ENCODE peak calls at places on chromosomes 5 and 9, in seven cellular contexts. Q, F, I, J, Z, G and E are unnamed samples. For H4K20me1, the result is how much of the 10 kb centered on the place peaks cover.

GRCh38 chr5:120062515-120062917 is 401.6 kb upstream of the PRR16 start:
- DNase-seq in Q (peak), Z (peak), F (no peak), I (no peak), J (no peak), G (no peak), E (no peak)

GRCh38 chr5:124088289-124089064 is 576.5 kb downstream of the CSNK1G3 start:
- DNase-seq in J (no peak), F (peak), Q (no peak), G (no peak), Z (no peak), I (no peak), E (no peak)

GRCh38 chr5:57302164-57302563 is 128.3 kb downstream of the GPBP1 start:
- DNase-seq in I (no peak), F (peak), G (peak), Q (peak), Z (peak), J (peak), E (no peak)

GRCh38 chr9:2157277-2158105 is 142.3 kb downstream of the SMARCA2 start:
- DNase-seq in Q (peak), F (no peak), G (no peak), I (no peak), J (no peak), Z (peak), E (peak)

GRCh38 chr5:125134216-125135081 is 388.0 kb upstream of the ZNF608 start:
- DNase-seq in G (peak), F (peak), I (no peak), J (no peak), Z (peak), Q (no peak), E (peak)

GRCh38 chr5:64074533-64074932 is 91.1 kb upstream of the RNF180 start:
- DNase-seq in J (peak), G (no peak), F (peak), Q (peak), I (no peak), Z (peak), E (no peak)

GRCh38 chr5:142906863-142907671 is 136.9 kb downstream of the ARHGAP26 start:
- DNase-seq in J (no peak), Q (no peak), F (no peak), G (no peak), Z (peak), I (no peak), E (no peak)

GRCh38 chr5:55308254-55308836 is 556 bp downstream of the MTREX start:
- DNase-seq in J (peak), Z (peak), I (no peak), G (no peak), F (peak), Q (no peak), E (peak)

GRCh38 chr5:105872569-105873270 is 1798.0 kb downstream of the EFNA5 start:
- DNase-seq in G (no peak), Q (no peak), Z (no peak), J (no peak), F (no peak), I (no peak), E (no peak)

GRCh38 chr9:78958887-78959286 is 612.9 kb upstream of the TLE4 start:
- DNase-seq in G (peak), F (no peak), I (no peak), Q (no peak), J (no peak), Z (no peak), E (no peak)

GRCh38 chr5:25568989-25569625 is 924.3 kb upstream of the CDH10 start:
- DNase-seq in I (no peak), J (no peak), G (no peak), F (no peak), Z (no peak), Q (no peak), E (no peak)

GRCh38 chr5:2587189-2588031 is 164.1 kb downstream of the IRX2 start:
- DNase-seq in Z (no peak), J (no peak), G (no peak), I (no peak), F (no peak), Q (no peak), E (no peak)

GRCh38 chr9:126614455-126615248 is 924 bp downstream of the LMX1B start:
- DNase-seq in I (no peak), Q (no peak), G (no peak), F (no peak), Z (no peak), J (no peak), E (peak)

GRCh38 chr5:83097582-83098265 is 20.4 kb downstream of the XRCC4 start:
- DNase-seq in J (no peak), G (no peak), F (peak), I (no peak), Q (no peak), Z (peak), E (no peak)

GRCh38 chr5:180670586-180671359 is 21.4 kb upstream of the FLT4 start:
- DNase-seq in G (peak), I (no peak), Q (peak), F (peak), J (peak), Z (peak), E (peak)

GRCh38 chr5:174751154-174751990 is 27.0 kb downstream of the MSX2 start:
- DNase-seq in F (no peak), J (no peak), I (no peak), G (no peak), Q (no peak), Z (peak), E (no peak)

GRCh38 chr9:134219721-134220060 is 55.3 kb upstream of the RNU6ATAC start:
- DNase-seq in Z (no peak), F (no peak), J (no peak), I (no peak), Q (no peak), G (no peak), E (peak)

GRCh38 chr5:95723632-95724369 is 7.3 kb upstream of the RHOBTB3 start:
- DNase-seq in G (no peak), F (peak), Q (no peak), I (no peak), Z (peak), J (no peak), E (no peak)

GRCh38 chr5:73370620-73371583 is 77.7 kb downstream of the FOXD1 start:
- DNase-seq in Q (peak), J (no peak), F (peak), G (peak), Z (peak), I (no peak), E (peak)

GRCh38 chr9:138074516-138074915 is 196.9 kb downstream of the CACNA1B start:
- DNase-seq in J (no peak), Q (no peak), G (no peak), F (no peak), I (no peak), Z (no peak), E (no peak)

GRCh38 chr5:140555747-140556312 is 1.4 kb downstream of the SRA1 start:
- DNase-seq in G (no peak), Q (no peak), I (no peak), F (no peak), J (no peak), Z (peak), E (peak)

GRCh38 chr9:112299514-112299913 is 33.9 kb downstream of the PTBP3 start:
- DNase-seq in J (peak), I (no peak), F (peak), Z (peak), G (no peak), Q (no peak), E (peak)

GRCh38 chr9:86546712-86547111 is 192.5 kb upstream of the TUT7 start:
- DNase-seq in Q (no peak), G (no peak), F (no peak), J (no peak), I (no peak), Z (no peak), E (no peak)

GRCh38 chr5:142976861-142977260 is 206.7 kb downstream of the ARHGAP26 start:
- DNase-seq in Q (no peak), F (no peak), G (no peak), J (no peak), Z (peak), I (no peak), E (peak)

GRCh38 chr5:172902497-172903472 is 56.4 kb upstream of the RPL26L1 start:
- DNase-seq in F (peak), Q (peak), J (peak), G (peak), I (no peak), Z (peak), E (peak)

GRCh38 chr9:130041648-130042405 is 1.2 kb downstream of the FNBP1 start:
- DNase-seq in F (peak), J (no peak), I (no peak), G (no peak), Z (peak), Q (peak), E (peak)

GRCh38 chr5:30209752-30210151 is 983.7 kb upstream of the CDH6 start:
- DNase-seq in G (no peak), Q (no peak), Z (no peak), F (no peak), J (no peak), I (no peak), E (no peak)

GRCh38 chr5:87499478-87500410 is 87.0 kb upstream of the CCNH start:
- DNase-seq in Q (peak), F (no peak), J (no peak), G (no peak), Z (peak), I (no peak), E (no peak)

GRCh38 chr9:87370003-87370685 is 127.5 kb upstream of the DAPK1 start:
- DNase-seq in F (no peak), Q (no peak), J (no peak), Z (no peak), G (no peak), I (no peak), E (no peak)

GRCh38 chr9:133188006-133188842 is 20.8 kb downstream of the OBP2B start:
- DNase-seq in Q (peak), G (peak), F (no peak), J (peak), Z (no peak), I (no peak), E (peak)

GRCh38 chr9:38311382-38312270 is 80.9 kb upstream of the ALDH1B1 start:
- DNase-seq in I (no peak), G (no peak), F (no peak), Z (no peak), J (peak), Q (no peak), E (no peak)

GRCh38 chr5:32304622-32305021 is 8.1 kb downstream of the MTMR12 start:
- DNase-seq in F (no peak), I (no peak), Z (no peak), Q (no peak), J (no peak), G (no peak), E (peak)

GRCh38 chr9:125755340-125755739 is 8.2 kb downstream of the PBX3 start:
- DNase-seq in F (no peak), J (no peak), Z (no peak), G (no peak), Q (no peak), I (no peak), E (no peak)

GRCh38 chr9:7811679-7812078 is 12.1 kb upstream of the DMAC1 start:
- DNase-seq in F (no peak), J (no peak), I (no peak), Z (no peak), Q (no peak), G (no peak), E (no peak)

GRCh38 chr5:16540421-16540820 is 74.8 kb upstream of the ZNF622 start:
- DNase-seq in I (no peak), Q (no peak), G (no peak), Z (peak), J (no peak), F (no peak), E (peak)

GRCh38 chr9:89482056-89482784 is 15.7 kb downstream of the SEMA4D start:
- DNase-seq in G (no peak), Z (no peak), I (no peak), J (no peak), F (no peak), Q (no peak), E (no peak)

GRCh38 chr5:50564079-50564478 is 102.4 kb upstream of the PARP8 start:
- DNase-seq in Q (no peak), F (no peak), I (no peak), G (no peak), Z (no peak), J (no peak), E (no peak)

DNA sequence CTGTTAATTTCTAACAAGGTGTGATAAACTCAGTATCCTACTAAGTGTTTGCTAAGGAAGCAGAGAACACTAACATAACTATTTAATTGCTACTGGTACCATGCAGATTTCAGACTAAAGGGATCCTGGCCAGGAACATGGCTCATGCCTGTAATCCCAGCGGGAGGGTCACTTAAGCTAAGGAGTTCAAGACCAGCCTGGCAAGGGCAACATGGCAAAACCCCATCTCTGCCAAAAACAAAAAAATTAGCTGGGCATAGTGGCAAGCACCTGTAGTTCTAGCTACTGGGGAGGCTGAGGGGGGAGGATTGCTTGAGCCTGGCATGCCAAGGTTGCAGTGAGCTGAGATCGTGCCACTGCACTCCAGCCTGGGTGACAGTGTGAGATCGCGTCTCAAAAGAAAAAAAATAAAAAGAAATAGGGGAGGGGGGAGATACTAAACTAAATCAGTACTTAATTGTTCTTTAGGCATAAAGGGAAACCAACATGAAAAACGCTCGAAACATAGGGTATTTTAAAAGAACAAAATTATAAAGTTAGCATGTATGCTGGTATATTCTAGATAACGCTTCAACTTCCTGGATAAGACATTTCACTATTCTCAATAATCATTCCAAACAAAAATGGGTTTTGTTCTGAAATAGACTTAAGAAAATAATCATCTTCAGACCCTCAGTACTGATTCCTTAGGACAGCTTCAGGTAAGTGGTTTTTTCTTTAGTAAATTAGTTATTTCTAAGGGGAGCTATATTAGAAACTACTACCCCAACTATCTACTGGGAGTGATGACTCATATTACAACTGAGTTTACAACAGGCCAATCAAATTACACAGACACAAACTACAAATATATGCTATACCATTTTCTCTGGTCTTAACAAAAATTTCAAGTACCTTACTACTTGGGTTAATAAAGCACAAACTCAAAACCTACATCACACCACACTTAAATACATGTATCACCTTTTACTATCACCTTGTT is 3.5 kb downstream of the PANK3 start:
- DNase-seq in Z (peak), F (no peak), I (no peak), Q (no peak), G (no peak), J (no peak), E (no peak)
- H4K20me1 ChIP-seq in Z (under half), F (under half), I (under half), Q (half or more), G (under half), J (half or more), E (under half)

GRCh38 chr5:149581931-149582768 is 852 bp downstream of the ARHGEF37 start:
- DNase-seq in I (no peak), Q (no peak), F (peak), J (no peak), Z (peak), G (no peak), E (no peak)
- H3K4me3 ChIP-seq in I (peak), Q (peak), F (peak), J (peak), Z (peak), G (peak), E (peak)

GRCh38 chr9:113928269-113928668 is 52.2 kb downstream of the ZNF618 start:
- DNase-seq in Q (no peak), Z (no peak), I (no peak), G (no peak), F (peak), J (no peak), E (no peak)
- H4K20me1 ChIP-seq in Q (under half), Z (under half), I (under half), G (under half), F (under half), J (under half), E (under half)

DNA sequence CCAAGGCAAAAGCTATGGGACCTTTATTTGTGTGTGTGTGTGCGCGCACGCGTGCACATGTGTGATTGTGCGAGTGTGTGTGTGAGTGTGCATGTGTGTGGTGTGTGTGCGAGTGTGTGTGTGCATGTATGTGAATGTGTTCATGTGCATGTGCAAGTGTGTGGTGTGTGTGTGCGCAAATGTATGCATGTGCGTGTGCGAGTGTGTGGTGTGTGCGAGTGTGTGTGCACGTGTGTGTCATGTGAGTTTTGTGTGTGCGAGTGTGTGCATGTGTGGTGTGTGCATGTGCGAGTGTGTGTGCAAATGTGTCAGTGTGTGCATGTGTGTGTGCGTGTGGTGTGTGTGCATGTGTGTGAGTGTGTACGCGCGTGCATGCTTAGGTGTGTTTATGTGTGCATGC is 11.1 kb upstream of the GLT6D1 start:
- DNase-seq in G (no peak), Q (no peak), I (no peak), Z (no peak), J (no peak), F (no peak), E (no peak)
- H3K4me3 ChIP-seq in G (no peak), Q (no peak), I (peak), Z (no peak), J (no peak), F (no peak), E (no peak)

GRCh38 chr9:34428325-34428958 is 29.9 kb downstream of the FAM219A start:
- DNase-seq in G (no peak), J (peak), Q (no peak), F (peak), Z (no peak), I (no peak), E (no peak)

GRCh38 chr9:34430843-34431437 is 27.4 kb downstream of the FAM219A start:
- DNase-seq in Q (peak), J (peak), Z (peak), G (peak), I (peak), F (peak), E (peak)

GRCh38 chr9:34431661-34432060 is 26.7 kb downstream of the FAM219A start:
- DNase-seq in J (no peak), Z (no peak), I (no peak), Q (no peak), F (no peak), G (no peak), E (no peak)

DNA sequence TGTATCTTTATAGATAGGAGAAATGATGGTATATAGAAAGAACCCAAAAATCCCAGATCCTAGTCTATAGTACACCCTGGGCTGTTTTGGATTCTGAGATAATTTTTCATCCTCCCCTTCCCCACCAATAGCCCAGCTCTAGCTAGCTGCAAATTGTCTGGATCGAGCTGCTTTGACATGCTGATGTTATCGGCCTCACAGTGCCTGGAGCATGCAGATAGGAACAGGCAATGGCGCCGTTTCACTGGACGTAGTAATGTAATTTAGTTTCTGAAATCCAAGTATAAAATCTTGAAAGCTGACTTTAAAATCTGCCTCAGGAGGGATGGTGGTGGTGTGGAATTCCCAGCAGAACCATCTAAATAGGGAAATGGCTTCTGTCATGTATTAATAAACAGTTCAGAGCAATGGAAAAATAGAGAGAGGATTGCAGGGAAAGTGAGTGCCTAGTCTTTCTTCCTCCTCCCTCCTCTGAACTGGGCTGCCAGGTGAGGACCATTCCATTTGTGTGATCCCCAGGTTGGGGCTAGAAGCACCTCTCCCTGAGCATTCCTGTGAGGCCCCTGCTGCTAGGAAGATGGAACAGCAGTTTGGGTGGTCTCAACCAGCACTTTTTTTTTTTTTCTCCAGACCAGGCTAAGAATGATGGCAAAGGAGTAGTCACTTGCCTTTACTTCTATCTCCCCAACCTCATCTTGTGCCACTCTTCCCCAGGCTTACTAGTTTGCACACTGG is 31.9 kb downstream of the FAM219A start:
- DNase-seq in Z (no peak), Q (no peak), F (no peak), I (no peak), J (no peak), G (no peak), E (no peak)
- H4K20me1 ChIP-seq in Z (under half), Q (under half), F (under half), I (under half), J (under half), G (under half), E (half or more)

DNA sequence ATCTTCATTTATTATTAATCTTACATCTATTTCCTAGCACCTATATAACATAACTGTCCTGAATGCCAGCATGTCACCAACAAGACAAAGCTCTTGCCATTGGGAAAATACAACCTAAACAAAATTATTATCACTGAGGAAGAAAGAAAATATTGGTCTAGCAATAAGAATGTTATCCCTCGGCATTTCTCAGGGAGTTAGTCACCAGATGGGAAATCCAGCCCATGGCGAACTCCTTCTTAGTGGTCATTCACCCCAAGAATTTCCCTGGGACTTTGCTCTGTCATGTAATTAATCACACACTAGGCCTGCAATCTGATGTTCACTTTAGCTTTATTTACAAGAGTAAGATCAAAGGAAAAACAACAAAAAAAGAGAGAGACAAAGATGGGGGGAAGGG is 56.1 kb upstream of the TAS2R1 start:
- DNase-seq in G (no peak), Z (peak), F (no peak), J (no peak), Q (no peak), I (no peak), E (peak)
- H3K4me3 ChIP-seq in G (no peak), Z (no peak), F (no peak), J (no peak), Q (no peak), I (no peak), E (no peak)